ENCODE peak calls at places on chromosomes 11 and 22, in five cellular contexts. I is astrocyte of the spinal cord, F is stomach, Q is cardiac muscle cell, E is heart left ventricle. S is an unnamed sample.

GRCh38 chr22:50218996-50219727 is 18.4 kb downstream of the SELENOO start:
- DNase-seq in I (peak; percentile 77), F (peak; percentile 98), Q (peak; percentile 47), E (peak; percentile 89), S (peak; percentile 65)

GRCh38 chr11:61893981-61894380 is 2.6 kb upstream of the FADS3 start:
- DNase-seq in I (peak; percentile 91), F (no peak), Q (no peak), E (no peak), S (peak; percentile 97)

GRCh38 chr11:16778286-16778685 is 39.8 kb downstream of the C11orf58 start:
- DNase-seq in I (no peak), F (peak; percentile 10), Q (no peak), E (no peak), S (no peak)

GRCh38 chr22:43378011-43378704 is 33.7 kb upstream of the MPPED1 start:
- DNase-seq in I (peak; percentile 26), F (peak; percentile 65), Q (peak; percentile 86), E (no peak), S (peak; percentile 44)

GRCh38 chr22:41445171-41446056 is 1.2 kb downstream of the TOB2 start:
- DNase-seq in I (peak; percentile 24), F (peak; percentile 32), Q (peak; percentile 29), E (peak; percentile 67), S (no peak)

GRCh38 chr11:57240007-57240406 is 3.0 kb upstream of the APLNR start:
- DNase-seq in I (no peak), F (no peak), Q (no peak), E (no peak), S (no peak)

GRCh38 chr11:78564037-78564888 is 10.4 kb downstream of the NARS2 start:
- DNase-seq in I (peak; percentile 74), F (no peak), Q (peak; percentile 74), E (no peak), S (peak; percentile 85)

GRCh38 chr11:17391493-17392355 is 3.3 kb upstream of the KCNJ11 start:
- DNase-seq in I (no peak), F (no peak), Q (no peak), E (no peak), S (no peak)

GRCh38 chr11:90845799-90846198 is 623.0 kb upstream of the CHORDC1 start:
- DNase-seq in I (no peak), F (no peak), Q (no peak), E (no peak), S (no peak)

GRCh38 chr22:18029686-18030267 is 5.4 kb upstream of the MICAL3 start:
- DNase-seq in I (no peak), F (no peak), Q (no peak), E (no peak), S (no peak)

GRCh38 chr11:72069787-72070251 is 10.5 kb downstream of the NUMA1 start:
- DNase-seq in I (peak; percentile 78), F (peak; percentile 78), Q (peak; percentile 20), E (peak; percentile 89), S (peak; percentile 82)

GRCh38 chr11:19711911-19712280 is 741 bp upstream of the NAV2 start:
- DNase-seq in I (no peak), F (no peak), Q (no peak), E (no peak), S (no peak)

GRCh38 chr11:4495487-4495886 is 13.0 kb downstream of the OR52K1 start:
- DNase-seq in I (no peak), F (no peak), Q (no peak), E (no peak), S (peak; percentile 35)

GRCh38 chr11:18844753-18845367 is 53.3 kb upstream of the PTPN5 start:
- DNase-seq in I (peak; percentile 14), F (no peak), Q (peak; percentile 57), E (no peak), S (peak; percentile 64)

GRCh38 chr22:33350961-33351360 is 292.8 kb upstream of the SYN3 start:
- DNase-seq in I (no peak), F (no peak), Q (no peak), E (no peak), S (no peak)

GRCh38 chr11:79720115-79720514 is 279.3 kb upstream of the TENM4 start:
- DNase-seq in I (no peak), F (no peak), Q (peak; percentile 7), E (no peak), S (no peak)

GRCh38 chr11:2531277-2531986 is 86.6 kb downstream of the KCNQ1 start:
- DNase-seq in I (peak; percentile 41), F (peak; percentile 84), Q (peak; percentile 80), E (peak; percentile 80), S (peak; percentile 68)

GRCh38 chr11:27696112-27696511 is 4.1 kb downstream of the BDNF start:
- DNase-seq in I (no peak), F (no peak), Q (no peak), E (no peak), S (no peak)

GRCh38 chr22:45680932-45681700 is 9.5 kb downstream of the ATXN10 start:
- DNase-seq in I (peak; percentile 84), F (no peak), Q (no peak), E (no peak), S (peak; percentile 38)

GRCh38 chr11:102730036-102730815 is 5.5 kb upstream of the MMP8 start:
- DNase-seq in I (no peak), F (no peak), Q (no peak), E (no peak), S (peak; percentile 5)

GRCh38 chr11:95108671-95109551 is 19.3 kb downstream of the ENDOD1 start:
- DNase-seq in I (peak; percentile 81), F (no peak), Q (no peak), E (no peak), S (peak; percentile 75)

GRCh38 chr11:95104121-95104830 is 14.6 kb downstream of the ENDOD1 start:
- DNase-seq in I (no peak), F (no peak), Q (no peak), E (no peak), S (no peak)

GRCh38 chr11:95104916-95105315 is 15.3 kb downstream of the ENDOD1 start:
- DNase-seq in I (no peak), F (no peak), Q (no peak), E (no peak), S (no peak)

GRCh38 chr11:95111923-95112540 is 22.4 kb downstream of the ENDOD1 start:
- DNase-seq in I (no peak), F (no peak), Q (no peak), E (no peak), S (no peak)

GRCh38 chr11:95108159-95108611 is 18.5 kb downstream of the ENDOD1 start:
- DNase-seq in I (peak; percentile 79), F (peak; percentile 45), Q (no peak), E (peak; percentile 40), S (peak; percentile 88)
- H3K4me3 ChIP-seq in I (no peak overlapping the region), F (no peak overlapping the region), Q (no peak overlapping the region), E (peak overlapping the region; percentile 7), S (no peak overlapping the region)

GRCh38 chr11:38824573-38824972 is 2226.5 kb upstream of the RAG2 start:
- DNase-seq in I (no peak), F (no peak), Q (peak; percentile 9), E (no peak), S (peak; percentile 49)
- TF ChIP-seq CTCF in I (no peak), F (no peak), Q (peak; percentile 31), E (no peak), S (peak; percentile 47)

GRCh38 chr11:130055637-130056036 is 14.1 kb upstream of the APLP2 start:
- DNase-seq in I (peak; percentile 42), F (no peak), Q (no peak), E (peak; percentile 27), S (peak; percentile 62)
- H3K4me3 ChIP-seq in I (no peak overlapping the region), F (no peak overlapping the region), Q (no peak overlapping the region), E (no peak overlapping the region), S (no peak overlapping the region)

DNA sequence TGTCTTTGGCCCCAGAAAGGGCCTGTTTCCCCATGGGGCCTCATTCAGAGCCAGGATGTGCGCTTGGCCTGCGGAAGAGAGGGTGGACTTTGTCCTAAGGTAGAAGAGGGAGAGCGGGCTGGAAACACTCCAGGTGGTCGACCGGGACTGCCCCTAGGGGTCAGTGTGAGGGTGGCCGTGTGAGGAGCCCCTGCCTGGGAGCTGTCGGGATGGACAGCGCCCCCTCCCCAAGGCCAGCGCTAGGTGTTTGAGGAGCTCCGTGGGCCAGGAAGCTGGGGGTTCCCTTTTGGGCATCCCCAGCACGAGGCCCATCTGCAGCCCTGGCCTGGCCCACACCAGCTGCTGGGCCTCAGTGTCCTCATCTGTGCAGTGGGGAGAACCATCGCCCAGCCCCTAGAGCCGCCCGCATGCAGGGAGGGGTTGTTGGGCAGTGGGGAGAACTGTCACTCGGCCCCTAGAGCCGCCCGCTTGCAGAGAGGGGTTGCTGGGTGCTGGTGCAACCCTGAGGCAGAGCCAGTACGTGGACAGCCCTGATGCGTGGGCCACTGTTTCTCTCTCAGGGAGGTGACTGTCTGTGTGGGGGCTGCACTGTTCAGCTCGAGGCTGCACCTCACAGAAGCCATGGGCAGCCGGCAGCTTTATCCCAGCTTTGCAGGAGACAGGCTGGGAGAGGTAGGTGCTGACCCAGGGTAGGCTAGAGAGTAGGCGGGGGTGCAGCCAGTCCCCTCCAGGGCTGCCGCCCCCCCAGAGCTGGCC is 1319.9 kb downstream of the BRD1 start:
- DNase-seq in I (no peak), F (no peak), Q (no peak), E (no peak), S (no peak)
- TF ChIP-seq CTCF in I (no peak), F (no peak), Q (no peak), E (no peak), S (no peak)

GRCh38 chr11:8870461-8871282 is 40.3 kb upstream of the AKIP1 start:
- DNase-seq in I (peak; percentile 80), F (peak; percentile 75), Q (peak; percentile 81), E (peak; percentile 74), S (peak; percentile 80)

GRCh38 chr11:8873966-8874365 is 37.0 kb upstream of the AKIP1 start:
- DNase-seq in I (no peak), F (no peak), Q (no peak), E (no peak), S (no peak)

GRCh38 chr11:8867856-8868705 is 42.9 kb upstream of the AKIP1 start:
- DNase-seq in I (peak; percentile 44), F (no peak), Q (no peak), E (no peak), S (peak; percentile 65)

GRCh38 chr11:8871283-8871775 is 39.7 kb upstream of the AKIP1 start:
- DNase-seq in I (peak; percentile 93), F (peak; percentile 56), Q (peak; percentile 89), E (peak; percentile 86), S (peak; percentile 92)

DNA sequence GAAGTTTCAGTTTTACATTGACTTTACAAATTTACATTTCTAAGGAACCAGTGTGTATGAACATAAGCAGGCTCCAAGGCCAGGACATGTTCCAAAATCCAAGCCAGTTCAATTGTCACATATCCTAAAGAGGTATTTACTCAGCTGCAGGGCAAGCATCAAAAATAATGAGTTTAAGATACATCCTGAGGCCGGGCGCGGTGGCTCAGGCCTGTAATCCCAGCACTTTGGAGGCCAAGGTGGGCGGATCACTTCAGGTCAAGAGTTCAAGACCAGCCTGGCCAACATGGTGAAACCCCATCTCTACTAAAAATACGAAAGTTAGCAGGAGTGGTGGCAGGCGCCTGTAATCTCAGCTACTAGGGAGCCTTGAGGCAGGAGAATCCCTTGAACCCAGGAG is 39.0 kb upstream of the AKIP1 start:
- DNase-seq in I (no peak), F (peak; percentile 28), Q (no peak), E (no peak), S (no peak)
- H3K4me3 ChIP-seq in I (no peak overlapping the region), F (no peak overlapping the region), Q (no peak overlapping the region), E (no peak overlapping the region), S (no peak overlapping the region)

S was measured in cardiac fibroblast.